ENCODE peak calls at places on chromosome 17, in seven cellular contexts. F is ACHN; K is NCI-H2171; T is adrenal gland; J is RCC 7860; Q is stimulated activated naive B cell treated with anti-CD40 and anti-IgM and Interleukin-4, amounts not matched to agents 10 μg/mL and 1 μg/mL and 100 μg/mL, for 72 hours; E is activated gamma-delta T cell treated with anti-CD3 and anti-CD28 coated beads, Interleukin-2, amount 50 U/mL, for 16 hours. X is an unnamed sample.
A peak's percentile ranks its signal among the peaks of the same experiment; 100 is the strongest.

GRCh38 chr17:72030067-72030899 is 90.5 kb upstream of the SOX9 start:
- DNase-seq in Q (no peak), K (no peak), T (peak; percentile 16), E (no peak), J (peak; percentile 34), F (peak; percentile 83), X (no peak)

GRCh38 chr17:50051606-50052005 is 4.3 kb upstream of the ITGA3 start:
- DNase-seq in K (no peak), E (no peak), F (no peak), T (no peak), Q (no peak), J (peak; percentile 48), X (no peak)

GRCh38 chr17:73820686-73821448 is 176.6 kb upstream of the SDK2 start:
- DNase-seq in E (no peak), J (no peak), F (no peak), T (no peak), K (no peak), Q (no peak), X (no peak)

GRCh38 chr17:16463341-16464000 is 28.5 kb downstream of the LRRC75A start:
- DNase-seq in K (peak; percentile 75), E (no peak), Q (no peak), T (peak; percentile 87), J (no peak), F (peak; percentile 45), X (no peak)

GRCh38 chr17:21019976-21020575 is 22.7 kb downstream of the USP22 start:
- DNase-seq in E (no peak), J (no peak), Q (no peak), F (peak; percentile 24), T (peak; percentile 49), K (peak; percentile 62), X (no peak)

GRCh38 chr17:30212750-30213149 is 22.7 kb downstream of the SLC6A4 start:
- DNase-seq in F (no peak), E (no peak), Q (peak; percentile 43), J (no peak), T (no peak), K (no peak), X (no peak)

GRCh38 chr17:64110436-64111152 is 19.4 kb downstream of the ERN1 start:
- DNase-seq in J (no peak), E (no peak), T (no peak), F (no peak), K (no peak), Q (no peak), X (no peak)

GRCh38 chr17:47844230-47844629 is 3.2 kb upstream of the SCRN2 start:
- DNase-seq in K (no peak), F (no peak), J (no peak), T (peak; percentile 56), Q (no peak), E (no peak), X (no peak)

GRCh38 chr17:27956601-27957445 is 63.7 kb upstream of the LYRM9 start:
- DNase-seq in E (no peak), F (no peak), J (no peak), K (no peak), T (peak; percentile 31), Q (no peak), X (no peak)

GRCh38 chr17:39105705-39106104 is 45.7 kb downstream of the PLXDC1 start:
- DNase-seq in Q (no peak), F (no peak), K (no peak), E (no peak), J (no peak), T (no peak), X (no peak)

GRCh38 chr17:32876414-32877163 is at the start of gene MYO1D:
- DNase-seq in K (peak; percentile 54), F (peak; percentile 65), T (peak; percentile 55), E (peak; percentile 36), J (no peak), Q (peak; percentile 52), X (peak; percentile 33)

GRCh38 chr17:55284001-55284884 is 19.5 kb downstream of the HLF start:
- DNase-seq in F (no peak), Q (no peak), E (no peak), K (no peak), T (no peak), J (peak; percentile 26), X (no peak)

GRCh38 chr17:72187544-72187943 is 66.7 kb downstream of the SOX9 start:
- DNase-seq in J (no peak), T (peak; percentile 27), K (no peak), Q (no peak), E (no peak), F (no peak), X (no peak)

GRCh38 chr17:68437979-68438877 is 19.1 kb downstream of the WIPI1 start:
- DNase-seq in E (peak; percentile 22), F (no peak), J (no peak), Q (no peak), T (peak; percentile 42), K (no peak), X (peak; percentile 45)

GRCh38 chr17:83124871-83125514 is 45.6 kb downstream of the METRNL start:
- DNase-seq in E (peak; percentile 21), F (no peak), K (no peak), J (no peak), T (no peak), Q (no peak), X (no peak)

GRCh38 chr17:57875109-57876022 is 25.5 kb upstream of the MRPS23 start:
- DNase-seq in K (peak; percentile 93), Q (no peak), T (peak; percentile 91), F (peak; percentile 99), J (peak; percentile 98), E (no peak), X (peak; percentile 99)

GRCh38 chr17:80724723-80725388 is 180.2 kb downstream of the RPTOR start:
- DNase-seq in E (no peak), Q (no peak), T (no peak), K (no peak), F (peak; percentile 62), J (peak; percentile 40), X (peak; percentile 75)

GRCh38 chr17:5526821-5527598 is 40.6 kb downstream of the MIS12 start:
- DNase-seq in Q (peak; percentile 46), K (peak; percentile 22), T (peak; percentile 94), F (peak; percentile 96), J (peak; percentile 96), E (peak; percentile 9), X (peak; percentile 97)

GRCh38 chr17:45302649-45303173 is 14.1 kb downstream of the MAP3K14 start:
- DNase-seq in E (no peak), F (no peak), K (no peak), T (peak; percentile 59), J (peak; percentile 42), Q (peak; percentile 71), X (peak; percentile 45)

X was measured in HT1080.